ENCODE peak calls at places on chromosomes 12 and 14, in seven cellular contexts. T is endothelial cell of umbilical vein, I is fibroblast of lung, H is HCT116, K is mammary epithelial cell, U is keratinocyte, D is GM23248. X is an unnamed sample.

GRCh38 chr12:98698603-98699463 is 53.7 kb downstream of the APAF1 start:
- DNase-seq in T (peak; percentile 74), I (peak; percentile 55), H (peak; percentile 31), K (peak; percentile 44), U (no peak), D (peak; percentile 76), X (peak; percentile 40)

GRCh38 chr14:102081231-102082080 is 5.4 kb downstream of the HSP90AA1 start:
- DNase-seq in T (no peak), I (no peak), H (no peak), K (no peak), U (no peak), D (no peak), X (no peak)

GRCh38 chr14:31926123-31926522 is 151.0 kb upstream of the ARHGAP5 start:
- DNase-seq in T (peak; percentile 60), I (peak; percentile 43), H (peak; percentile 54), K (no peak), U (no peak), D (peak; percentile 76), X (no peak)

GRCh38 chr12:65881348-65881961 is 57.2 kb downstream of the HMGA2 start:
- DNase-seq in T (no peak), I (peak; percentile 63), H (no peak), K (no peak), U (no peak), D (peak; percentile 85), X (peak; percentile 55)

GRCh38 chr14:43778607-43778955 is 728.5 kb downstream of the FSCB start:
- DNase-seq in T (no peak), I (no peak), H (no peak), K (no peak), U (no peak), D (no peak), X (no peak)

GRCh38 chr14:101221549-101222160 is 318.1 kb upstream of the RTL1 start:
- DNase-seq in T (no peak), I (no peak), H (no peak), K (no peak), U (no peak), D (no peak), X (no peak)

GRCh38 chr14:89171168-89171567 is 245.9 kb downstream of the FOXN3 start:
- DNase-seq in T (no peak), I (peak; percentile 44), H (no peak), K (no peak), U (no peak), D (peak; percentile 35), X (peak; percentile 38)

GRCh38 chr14:20609215-20610001 is 18.2 kb upstream of the RNASE12 start:
- DNase-seq in T (peak; percentile 89), I (peak; percentile 73), H (peak; percentile 84), K (peak; percentile 83), U (peak; percentile 81), D (peak; percentile 92), X (peak; percentile 60)

GRCh38 chr12:44588651-44589050 is 287.5 kb downstream of the NELL2 start:
- DNase-seq in T (no peak), I (no peak), H (no peak), K (no peak), U (no peak), D (no peak), X (no peak)

GRCh38 chr12:67288561-67288960 is 19.4 kb downstream of the CAND1 start:
- DNase-seq in T (no peak), I (no peak), H (no peak), K (no peak), U (no peak), D (peak; percentile 9), X (no peak)

GRCh38 chr14:89349196-89350008 is 67.6 kb downstream of the FOXN3 start:
- DNase-seq in T (no peak), I (peak; percentile 39), H (no peak), K (no peak), U (no peak), D (no peak), X (peak; percentile 41)

GRCh38 chr12:14843425-14843887 is at the start of gene ART4:
- DNase-seq in T (peak; percentile 96), I (no peak), H (no peak), K (no peak), U (no peak), D (no peak), X (no peak)

GRCh38 chr12:122932207-122932606 is 34.1 kb downstream of the ABCB9 start:
- DNase-seq in T (no peak), I (no peak), H (no peak), K (no peak), U (no peak), D (no peak), X (no peak)

GRCh38 chr12:6632026-6632978 is 3.5 kb downstream of the LPAR5 start:
- DNase-seq in T (no peak), I (no peak), H (no peak), K (no peak), U (no peak), D (no peak), X (no peak)

GRCh38 chr14:51351997-51352396 is 112.0 kb downstream of the TMX1 start:
- DNase-seq in T (no peak), I (no peak), H (no peak), K (no peak), U (no peak), D (no peak), X (no peak)

GRCh38 chr14:61120576-61120975 is 139.5 kb downstream of the SLC38A6 start:
- DNase-seq in T (no peak), I (no peak), H (no peak), K (no peak), U (no peak), D (no peak), X (no peak)

GRCh38 chr14:56686416-56686815 is 106.8 kb downstream of the TMEM260 start:
- DNase-seq in T (no peak), I (no peak), H (no peak), K (peak; percentile 19), U (no peak), D (no peak), X (no peak)

GRCh38 chr12:132501189-132501940 is 11.4 kb downstream of the FBRSL1 start:
- DNase-seq in T (no peak), I (no peak), H (no peak), K (no peak), U (no peak), D (no peak), X (no peak)

GRCh38 chr12:132503611-132504204 is 13.8 kb downstream of the FBRSL1 start:
- DNase-seq in T (no peak), I (no peak), H (no peak), K (no peak), U (no peak), D (no peak), X (no peak)

GRCh38 chr12:132500856-132501180 is 10.9 kb downstream of the FBRSL1 start:
- DNase-seq in T (no peak), I (no peak), H (no peak), K (no peak), U (no peak), D (no peak), X (no peak)

GRCh38 chr12:132502149-132502881 is 12.4 kb downstream of the FBRSL1 start:
- DNase-seq in T (no peak), I (no peak), H (peak; percentile 18), K (no peak), U (no peak), D (no peak), X (no peak)

GRCh38 chr12:132502882-132503193 is 12.9 kb downstream of the FBRSL1 start:
- DNase-seq in T (no peak), I (no peak), H (no peak), K (no peak), U (no peak), D (no peak), X (no peak)
- H4K20me1 ChIP-seq in T (no peaks in the 10 kb centered on the region), I (no peaks in the 10 kb centered on the region), H (peaks cover 13% of the 10 kb centered on the region), K (peaks cover 18% of the 10 kb centered on the region), U (peaks cover 37% of the 10 kb centered on the region), D (no peaks in the 10 kb centered on the region), X (peaks cover 98% of the 10 kb centered on the region)

DNA sequence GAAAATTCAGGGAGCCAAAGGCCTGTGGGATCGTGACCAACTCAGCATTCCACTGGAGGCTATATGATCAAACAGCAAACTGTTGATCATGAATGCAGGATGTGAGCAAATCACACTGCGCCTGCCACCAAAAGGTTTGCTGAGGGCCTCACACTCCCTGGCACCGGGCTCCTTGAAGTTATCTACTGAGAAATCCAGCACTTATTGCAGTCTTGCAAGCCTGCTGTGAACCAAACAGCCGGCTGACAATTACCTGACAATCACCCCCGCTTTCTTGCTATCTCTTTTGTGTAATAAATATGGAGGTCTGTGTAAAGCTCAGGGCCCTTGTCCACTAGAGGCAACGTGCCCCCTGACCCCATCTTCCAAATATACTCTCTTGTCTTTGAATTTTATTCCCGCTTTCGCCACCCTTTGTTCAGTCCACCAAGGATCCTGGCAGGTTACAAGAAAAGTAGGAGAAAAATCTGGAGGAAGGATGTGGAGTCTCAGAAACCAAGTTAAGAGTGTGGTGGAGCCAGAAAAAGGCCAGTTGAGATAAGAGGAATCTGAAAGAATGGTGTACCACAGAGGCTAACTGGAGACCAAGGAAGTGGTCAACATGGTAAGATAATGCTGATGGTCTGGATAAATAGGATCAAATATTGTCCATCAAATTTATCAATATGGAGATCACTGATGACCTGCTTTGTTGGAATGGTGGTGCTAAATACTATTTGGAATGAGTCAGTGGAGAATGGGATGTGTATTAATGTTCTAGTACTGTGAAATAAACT is 229.2 kb downstream of the ALX1 start:
- DNase-seq in T (no peak), I (peak; percentile 0), H (no peak), K (no peak), U (no peak), D (no peak), X (peak; percentile 0)
- H2AFZ ChIP-seq in T (no peak overlapping the region), I (no peak overlapping the region), H (no peak overlapping the region), K (no peak overlapping the region), U (no peak overlapping the region), D (no peak overlapping the region), X (no peak overlapping the region)

GRCh38 chr14:91607322-91608047 is 97.4 kb upstream of the PPP4R3A start:
- DNase-seq in T (no peak), I (no peak), H (no peak), K (no peak), U (no peak), D (no peak), X (no peak)

GRCh38 chr14:91606851-91607250 is 96.7 kb upstream of the PPP4R3A start:
- DNase-seq in T (no peak), I (no peak), H (no peak), K (peak; percentile 44), U (no peak), D (peak; percentile 58), X (no peak)

GRCh38 chr14:91611528-91611927 is 101.4 kb upstream of the PPP4R3A start:
- DNase-seq in T (no peak), I (no peak), H (no peak), K (no peak), U (no peak), D (no peak), X (no peak)

GRCh38 chr14:91613459-91614145 is 103.5 kb upstream of the PPP4R3A start:
- DNase-seq in T (no peak), I (no peak), H (no peak), K (no peak), U (no peak), D (peak; percentile 11), X (no peak)

GRCh38 chr14:91609183-91609582 is 99.1 kb upstream of the PPP4R3A start:
- DNase-seq in T (no peak), I (no peak), H (no peak), K (no peak), U (no peak), D (no peak), X (no peak)
- H3K9ac ChIP-seq in T (no peak overlapping the region), I (no peak overlapping the region), H (no peak overlapping the region), K (no peak overlapping the region), U (no peak overlapping the region), D (no peak overlapping the region), X (no peak overlapping the region)

DNA sequence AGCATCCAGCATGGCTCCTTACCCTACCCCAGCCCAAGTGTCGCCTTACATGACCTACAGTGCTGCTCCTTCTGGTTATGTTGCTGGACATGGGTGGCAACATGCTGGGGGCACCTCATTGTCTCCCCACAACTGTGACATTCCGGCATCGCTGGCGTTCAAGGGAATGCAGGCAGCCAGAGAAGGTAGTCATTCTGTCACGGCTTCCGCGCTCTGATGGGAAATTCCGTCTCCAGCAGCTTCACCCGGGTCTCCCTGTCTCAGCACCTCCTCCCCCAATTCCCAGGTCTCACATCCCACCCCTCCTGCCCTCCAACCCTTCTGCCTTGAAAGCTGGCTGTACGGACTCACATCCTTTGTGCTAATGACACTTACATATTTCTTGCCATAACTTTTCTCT is 14.6 kb downstream of the PAX9 start:
- DNase-seq in T (no peak), I (no peak), H (no peak), K (no peak), U (no peak), D (no peak), X (no peak)
- H4K20me1 ChIP-seq in T (no peaks in the 10 kb centered on the region), I (no peaks in the 10 kb centered on the region), H (no peaks in the 10 kb centered on the region), K (no peaks in the 10 kb centered on the region), U (no peaks in the 10 kb centered on the region), D (no peaks in the 10 kb centered on the region), X (no peaks in the 10 kb centered on the region)